ENCODE peak calls at places on chromosomes 16 and 17, in six cellular contexts. O is M059J, S is breast epithelium, U is ELR, J is NCI-H774, G is A549. T is an unnamed sample.

GRCh38 chr17:79850571-79851460 is 11.6 kb upstream of the CBX4 start:
- DNase-seq in S (no peak), O (peak), U (peak), J (no peak), G (peak), T (peak)

GRCh38 chr17:46732754-46733398 is 85.6 kb downstream of the WNT3 start:
- DNase-seq in S (no peak), U (no peak), J (no peak), G (no peak), O (no peak), T (no peak)

GRCh38 chr17:35540589-35541404 is 3.3 kb upstream of the SLFN12L start:
- DNase-seq in J (no peak), U (peak), G (no peak), S (no peak), O (peak), T (peak)

GRCh38 chr17:33730131-33730530 is 437.0 kb upstream of the ASIC2 start:
- DNase-seq in O (no peak), U (no peak), S (no peak), J (no peak), G (no peak), T (no peak)

GRCh38 chr17:3890893-3891219 is 2.0 kb downstream of the CAMKK1 start:
- DNase-seq in G (no peak), S (no peak), U (no peak), O (no peak), J (no peak), T (no peak)

GRCh38 chr17:14781123-14781522 is 480.2 kb downstream of the HS3ST3B1 start:
- DNase-seq in J (no peak), G (no peak), S (no peak), O (no peak), U (no peak), T (no peak)

GRCh38 chr16:65306722-65307121 is 184.9 kb upstream of the CDH11 start:
- DNase-seq in G (no peak), J (no peak), S (no peak), U (no peak), O (no peak), T (no peak)

GRCh38 chr17:20009302-20010098 is at the start of gene SPECC1:
- DNase-seq in O (peak), S (peak), U (peak), J (peak), G (peak), T (peak)

T was measured in AG20443.